ENCODE peak calls at places on chromosomes 5 and 9, in nine cellular contexts. E is body of pancreas, T is right lobe of liver, G is sigmoid colon, H is spleen, V is adrenal gland, Y is A549, J is esophagus squamous epithelium, K is stomach. U is an unnamed sample. For H3K9me3, the result is how much of the 10 kb centered on the place peaks cover.

GRCh38 chr5:59317023-59317771 is 576.3 kb downstream of the PDE4D start:
- DNase-seq in Y (no peak), G (peak), J (no peak), K (no peak), T (no peak), V (no peak), E (no peak), H (no peak), U (no peak)

GRCh38 chr5:62489471-62489870 is 76.9 kb downstream of the IPO11 start:
- DNase-seq in Y (peak), K (no peak), G (no peak), H (no peak), T (no peak), V (no peak), J (no peak), E (no peak), U (no peak)

GRCh38 chr9:3136999-3137675 is 293.2 kb upstream of the PUM3 start:
- DNase-seq in H (no peak), T (no peak), V (no peak), G (no peak), J (no peak), K (no peak), Y (no peak), E (peak), U (no peak)

GRCh38 chr5:6185574-6185973 is 192.8 kb downstream of the MED10 start:
- DNase-seq in G (no peak), K (no peak), Y (no peak), J (no peak), E (no peak), T (no peak), V (no peak), H (no peak), U (no peak)

GRCh38 chr9:122904466-122904822 is 715 bp downstream of the RC3H2 start:
- DNase-seq in J (no peak), Y (peak), G (no peak), K (peak), E (peak), H (no peak), T (peak), V (no peak), U (no peak)

GRCh38 chr9:11431490-11431889 is 818.7 kb upstream of the PTPRD start:
- DNase-seq in H (no peak), V (no peak), Y (no peak), T (no peak), J (no peak), E (no peak), K (no peak), G (no peak), U (no peak)

GRCh38 chr5:1975406-1975715 is 92.6 kb upstream of the IRX4 start:
- DNase-seq in Y (no peak), V (no peak), J (no peak), E (peak), T (no peak), H (no peak), K (no peak), G (no peak), U (no peak)

GRCh38 chr5:146203872-146204192 is 427 bp downstream of the RBM27 start:
- DNase-seq in T (no peak), Y (no peak), J (no peak), K (no peak), G (no peak), H (no peak), V (no peak), E (no peak), U (no peak)

GRCh38 chr9:19284729-19285128 is 54.2 kb downstream of the DENND4C start:
- DNase-seq in H (no peak), T (no peak), V (no peak), J (no peak), G (no peak), Y (no peak), K (no peak), E (no peak), U (no peak)

GRCh38 chr5:127963931-127964330 is 119.6 kb upstream of the SLC12A2 start:
- DNase-seq in T (no peak), G (no peak), K (no peak), H (no peak), J (no peak), Y (no peak), V (no peak), E (no peak), U (no peak)

GRCh38 chr5:113487411-113487778 is 858 bp downstream of the MCC start:
- DNase-seq in J (no peak), T (peak), E (peak), Y (peak), H (no peak), V (no peak), G (no peak), K (no peak), U (no peak)

GRCh38 chr5:76724871-76725270 is 8.9 kb downstream of the F2R start:
- DNase-seq in T (no peak), H (no peak), E (no peak), G (no peak), K (no peak), J (no peak), V (no peak), Y (peak), U (no peak)

GRCh38 chr5:32584651-32585050 is 706 bp upstream of the SUB1 start:
- DNase-seq in T (no peak), Y (no peak), E (no peak), V (no peak), K (no peak), J (no peak), G (no peak), H (no peak), U (no peak)

GRCh38 chr5:135964670-135965320 is 10.0 kb upstream of the LECT2 start:
- DNase-seq in E (no peak), J (no peak), G (no peak), Y (no peak), T (no peak), V (no peak), H (no peak), K (no peak), U (no peak)

GRCh38 chr5:176387384-176387925 is 943 bp downstream of the NOP16 start:
- DNase-seq in K (no peak), T (no peak), E (no peak), Y (no peak), G (no peak), H (peak), V (no peak), J (no peak), U (no peak)

GRCh38 chr5:98349251-98349989 is 424.0 kb upstream of the RGMB start:
- DNase-seq in E (no peak), T (no peak), V (no peak), Y (peak), H (no peak), G (no peak), J (no peak), K (no peak), U (no peak)
- TF ChIP-seq CTCF in E (no peak), T (no peak), V (no peak), Y (peak), H (no peak), G (no peak), J (no peak), K (no peak), U (no peak)

GRCh38 chr5:141319699-141320098 is 885 bp downstream of the TAF7 start:
- DNase-seq in E (no peak), H (no peak), T (no peak), V (no peak), K (no peak), J (no peak), G (no peak), Y (no peak), U (no peak)
- H3K9me3 ChIP-seq in E (under half), H (half or more), T (under half), V (under half), K (half or more), J (half or more), G (under half), Y (half or more), U (half or more)

DNA sequence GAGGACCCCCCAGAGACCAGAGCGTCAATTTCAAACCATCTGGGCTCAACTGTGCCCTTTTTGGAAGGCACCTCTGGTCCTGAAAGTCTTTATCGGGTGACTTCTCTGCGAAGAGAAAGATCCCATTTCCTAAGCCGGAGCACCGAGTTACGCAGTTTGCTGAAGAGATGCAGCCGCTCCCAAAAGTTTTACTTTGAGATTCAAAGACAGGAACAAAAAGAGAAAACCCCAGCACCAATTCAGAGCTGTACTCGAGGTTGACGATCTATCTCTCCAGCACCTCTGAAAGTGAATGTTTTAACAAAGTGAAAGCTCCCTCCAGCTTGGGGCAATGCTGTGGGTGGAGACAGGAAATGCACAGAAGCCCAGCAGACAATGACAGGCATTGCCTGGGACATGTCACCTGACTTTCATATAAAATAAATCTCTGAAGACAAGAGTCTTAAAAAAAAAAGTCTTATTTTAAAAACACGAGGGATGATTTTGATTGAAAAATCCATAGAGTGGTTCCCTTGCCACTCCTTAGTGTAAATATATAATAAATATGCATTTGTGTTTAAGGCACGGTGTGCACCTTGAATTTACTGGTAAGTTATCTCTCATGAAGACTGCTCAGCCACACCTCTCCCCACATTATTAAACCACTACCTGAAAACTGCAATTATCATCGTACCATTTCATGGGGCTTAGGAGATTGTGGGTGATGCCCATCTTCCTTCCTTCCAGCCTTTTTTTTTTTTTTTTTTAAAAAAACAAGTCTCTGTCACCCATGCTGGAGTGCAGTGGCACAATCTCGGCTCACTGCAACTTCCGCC is 79.9 kb downstream of the FNBP1 start:
- DNase-seq in G (peak), J (peak), H (peak), Y (no peak), E (peak), T (no peak), K (peak), V (peak), U (no peak)
- TF ChIP-seq POLR2A in G (peak), J (no peak), H (no peak), Y (no peak), E (peak), T (peak), K (no peak), V (peak), U (peak)

DNA sequence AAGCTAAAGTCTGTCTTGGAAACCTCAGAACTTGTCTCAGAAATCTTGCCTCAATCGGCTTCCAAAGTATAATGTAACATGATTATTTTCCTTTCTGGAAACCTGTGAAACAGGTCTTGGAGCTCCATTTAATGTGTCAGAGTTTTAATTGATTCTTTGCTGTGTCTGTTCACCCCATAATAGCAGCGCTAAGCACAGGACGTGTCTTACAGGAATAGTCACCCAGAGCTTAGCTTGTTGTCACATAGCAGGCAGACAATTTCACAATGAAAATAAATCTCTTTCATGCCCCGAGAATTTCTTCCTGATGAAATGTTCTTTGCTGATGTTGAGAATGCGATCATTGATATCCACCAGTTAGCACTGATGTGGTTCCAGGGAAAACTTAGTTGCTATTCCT is 40.2 kb upstream of the PTPN3 start:
- DNase-seq in G (no peak), T (no peak), K (no peak), Y (no peak), E (no peak), V (no peak), J (no peak), H (no peak), U (no peak)
- TF ChIP-seq CTCF in G (no peak), T (no peak), K (no peak), Y (no peak), E (no peak), V (no peak), J (no peak), H (no peak), U (no peak)

GRCh38 chr5:66100851-66101250 is 43.2 kb upstream of the SREK1 start:
- DNase-seq in E (no peak), J (no peak), T (no peak), K (no peak), V (no peak), Y (no peak), H (no peak), G (no peak), U (no peak)
- H3K9me3 ChIP-seq in E (under half), J (under half), T (under half), K (half or more), V (under half), Y (half or more), H (half or more), G (under half), U (under half)

GRCh38 chr9:17578911-17579793 is at the start of gene SH3GL2:
- DNase-seq in T (peak), V (no peak), Y (peak), J (no peak), E (peak), G (no peak), K (peak), H (no peak), U (no peak)
- TF ChIP-seq POLR2A in T (no peak), V (no peak), Y (no peak), J (no peak), E (no peak), G (no peak), K (no peak), H (no peak), U (no peak)

GRCh38 chr5:143229896-143230675 is 173.4 kb downstream of the NR3C1 start:
- DNase-seq in E (no peak), H (no peak), V (no peak), Y (no peak), K (no peak), J (no peak), T (peak), G (peak), U (no peak)

GRCh38 chr5:143230676-143230996 is 172.8 kb downstream of the NR3C1 start:
- DNase-seq in H (no peak), J (no peak), Y (no peak), T (no peak), E (no peak), V (no peak), K (no peak), G (no peak), U (no peak)

GRCh38 chr5:143228597-143229293 is 174.7 kb downstream of the NR3C1 start:
- DNase-seq in Y (no peak), E (no peak), G (peak), T (no peak), K (no peak), J (no peak), H (no peak), V (no peak), U (no peak)

GRCh38 chr5:143231426-143231825 is 172.1 kb downstream of the NR3C1 start:
- DNase-seq in V (no peak), J (no peak), K (no peak), T (no peak), G (peak), Y (no peak), E (no peak), H (no peak), U (no peak)

DNA sequence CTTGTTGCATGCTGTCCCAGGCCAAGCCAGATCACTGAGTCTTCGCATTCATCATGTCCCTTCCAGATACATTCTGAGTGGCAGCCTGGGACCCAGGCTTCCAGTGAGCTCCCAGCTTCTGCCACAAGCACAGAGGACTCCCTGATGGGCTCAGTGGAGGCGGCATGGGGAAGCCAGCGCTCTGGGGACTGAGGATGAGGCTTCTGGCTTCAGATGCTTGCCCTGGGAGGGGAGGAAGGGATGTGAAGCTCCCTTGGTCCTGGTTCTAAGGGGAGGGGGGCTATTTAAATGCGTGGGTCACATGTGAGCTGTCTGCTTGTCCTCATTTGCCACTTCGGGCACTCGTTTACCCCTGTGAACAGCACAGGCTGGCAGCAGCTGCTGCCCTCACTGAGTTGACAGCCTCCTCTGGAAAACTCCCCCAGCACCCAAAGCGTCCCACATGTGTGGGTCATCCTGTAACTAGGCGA is 174.0 kb downstream of the NR3C1 start:
- DNase-seq in H (no peak), K (no peak), T (no peak), Y (no peak), E (no peak), G (peak), V (no peak), J (no peak), U (no peak)
- TF ChIP-seq CTCF in H (no peak), K (no peak), T (no peak), Y (no peak), E (no peak), G (no peak), V (no peak), J (no peak), U (no peak)

DNA sequence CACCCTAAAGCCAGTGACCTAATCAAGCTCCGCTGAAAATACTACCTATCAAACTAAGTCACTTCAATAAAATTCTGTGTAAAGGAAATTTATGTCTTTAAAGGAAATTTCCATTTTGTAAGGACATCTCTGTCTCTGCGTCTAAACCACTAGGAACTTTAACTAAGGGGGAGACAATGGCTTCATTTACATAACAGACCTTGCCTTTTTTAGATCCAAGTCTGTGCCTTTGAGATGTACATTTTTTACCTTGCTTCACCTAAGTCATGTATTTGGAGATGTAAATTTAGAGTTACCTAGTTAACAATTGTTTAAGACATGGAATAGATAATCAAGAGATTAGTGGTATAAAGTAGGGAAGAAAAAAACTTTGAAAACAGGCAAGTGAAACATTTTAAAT is 10.2 kb upstream of the GLT6D1 start:
- DNase-seq in V (no peak), J (no peak), H (no peak), Y (no peak), K (no peak), E (no peak), T (no peak), G (no peak), U (no peak)
- H3K9me3 ChIP-seq in V (under half), J (under half), H (half or more), Y (half or more), K (under half), E (under half), T (under half), G (under half), U (under half)

U was measured in tibial nerve.